ENCODE peak calls at places on chromosomes 4 and X, in six cellular contexts. One of them, this sample, is unnamed.

GRCh38 chrX:95484781-95485180 is 1199.9 kb upstream of the DIAPH2 start:
- DNase-seq in HS-5: no peak
- DNase-seq in T-helper 1 cell: no peak
- DNase-seq in neuronal stem cell: no peak
- DNase-seq in activated T-helper 9 cell treated with anti-CD3 and anti-CD28 coated beads, Interleukin-2, amount 50 U/mL, for 16 hours: no peak
- DNase-seq in brain microvascular endothelial cell: no peak
- DNase-seq in this sample: no peak

GRCh38 chrX:152245231-152245630 is 106.9 kb upstream of the MAGEA10 start:
- DNase-seq in HS-5: no peak
- DNase-seq in T-helper 1 cell: no peak
- DNase-seq in neuronal stem cell: no peak
- DNase-seq in activated T-helper 9 cell treated with anti-CD3 and anti-CD28 coated beads, Interleukin-2, amount 50 U/mL, for 16 hours: no peak
- DNase-seq in brain microvascular endothelial cell: peak
- DNase-seq in this sample: no peak

GRCh38 chr4:13378973-13379759 is 105.0 kb downstream of the RAB28 start:
- DNase-seq in HS-5: no peak
- DNase-seq in T-helper 1 cell: no peak
- DNase-seq in neuronal stem cell: no peak
- DNase-seq in activated T-helper 9 cell treated with anti-CD3 and anti-CD28 coated beads, Interleukin-2, amount 50 U/mL, for 16 hours: no peak
- DNase-seq in brain microvascular endothelial cell: no peak
- DNase-seq in this sample: no peak

GRCh38 chr4:87422104-87423052 is at the start of gene NUDT9:
- DNase-seq in HS-5: peak
- DNase-seq in T-helper 1 cell: peak
- DNase-seq in neuronal stem cell: peak
- DNase-seq in activated T-helper 9 cell treated with anti-CD3 and anti-CD28 coated beads, Interleukin-2, amount 50 U/mL, for 16 hours: peak
- DNase-seq in brain microvascular endothelial cell: peak
- DNase-seq in this sample: peak

GRCh38 chrX:66684196-66684595 is 45.3 kb upstream of the EDA2R start:
- DNase-seq in HS-5: no peak
- DNase-seq in T-helper 1 cell: no peak
- DNase-seq in neuronal stem cell: no peak
- DNase-seq in activated T-helper 9 cell treated with anti-CD3 and anti-CD28 coated beads, Interleukin-2, amount 50 U/mL, for 16 hours: no peak
- DNase-seq in brain microvascular endothelial cell: no peak
- DNase-seq in this sample: no peak

GRCh38 chr4:99868126-99868596 is 26.1 kb downstream of the LAMTOR3 start:
- DNase-seq in HS-5: peak
- DNase-seq in T-helper 1 cell: no peak
- DNase-seq in neuronal stem cell: no peak
- DNase-seq in activated T-helper 9 cell treated with anti-CD3 and anti-CD28 coated beads, Interleukin-2, amount 50 U/mL, for 16 hours: no peak
- DNase-seq in brain microvascular endothelial cell: peak
- DNase-seq in this sample: no peak

GRCh38 chr4:87758278-87758677 is 41.1 kb upstream of the IBSP start:
- DNase-seq in HS-5: no peak
- DNase-seq in T-helper 1 cell: no peak
- DNase-seq in neuronal stem cell: no peak
- DNase-seq in activated T-helper 9 cell treated with anti-CD3 and anti-CD28 coated beads, Interleukin-2, amount 50 U/mL, for 16 hours: no peak
- DNase-seq in brain microvascular endothelial cell: no peak
- DNase-seq in this sample: no peak

GRCh38 chr4:8302331-8302730 is 32.8 kb downstream of the HTRA3 start:
- DNase-seq in HS-5: no peak
- DNase-seq in T-helper 1 cell: no peak
- DNase-seq in neuronal stem cell: no peak
- DNase-seq in activated T-helper 9 cell treated with anti-CD3 and anti-CD28 coated beads, Interleukin-2, amount 50 U/mL, for 16 hours: no peak
- DNase-seq in brain microvascular endothelial cell: no peak
- DNase-seq in this sample: no peak

GRCh38 chr4:159303435-159303834 is 200.6 kb downstream of the RAPGEF2 start:
- DNase-seq in HS-5: no peak
- DNase-seq in T-helper 1 cell: no peak
- DNase-seq in neuronal stem cell: no peak
- DNase-seq in activated T-helper 9 cell treated with anti-CD3 and anti-CD28 coated beads, Interleukin-2, amount 50 U/mL, for 16 hours: no peak
- DNase-seq in brain microvascular endothelial cell: no peak
- DNase-seq in this sample: no peak

GRCh38 chr4:1675136-1675801 is 8.8 kb downstream of the FAM53A start:
- DNase-seq in HS-5: no peak
- DNase-seq in T-helper 1 cell: no peak
- DNase-seq in neuronal stem cell: no peak
- DNase-seq in activated T-helper 9 cell treated with anti-CD3 and anti-CD28 coated beads, Interleukin-2, amount 50 U/mL, for 16 hours: no peak
- DNase-seq in brain microvascular endothelial cell: no peak
- DNase-seq in this sample: no peak

GRCh38 chr4:76377922-76378321 is 43.0 kb downstream of the CCDC158 start:
- DNase-seq in HS-5: no peak
- DNase-seq in T-helper 1 cell: peak
- DNase-seq in neuronal stem cell: peak
- DNase-seq in activated T-helper 9 cell treated with anti-CD3 and anti-CD28 coated beads, Interleukin-2, amount 50 U/mL, for 16 hours: peak
- DNase-seq in brain microvascular endothelial cell: peak
- DNase-seq in this sample: no peak

GRCh38 chr4:20311863-20312262 is 60.2 kb downstream of the SLIT2 start:
- DNase-seq in HS-5: no peak
- DNase-seq in T-helper 1 cell: no peak
- DNase-seq in neuronal stem cell: no peak
- DNase-seq in activated T-helper 9 cell treated with anti-CD3 and anti-CD28 coated beads, Interleukin-2, amount 50 U/mL, for 16 hours: no peak
- DNase-seq in brain microvascular endothelial cell: no peak
- DNase-seq in this sample: no peak

GRCh38 chr4:5746829-5747745 is 36.1 kb downstream of the EVC start:
- DNase-seq in HS-5: peak
- DNase-seq in T-helper 1 cell: no peak
- DNase-seq in neuronal stem cell: no peak
- DNase-seq in activated T-helper 9 cell treated with anti-CD3 and anti-CD28 coated beads, Interleukin-2, amount 50 U/mL, for 16 hours: no peak
- DNase-seq in brain microvascular endothelial cell: peak
- DNase-seq in this sample: no peak

This sample was measured in NCI-H1048.